ENCODE peak calls at places on chromosomes 11 and 22, in five cellular contexts. K is B cell, J is A549, I is cardiac muscle cell, C is RWPE1. Q is an unnamed sample.

GRCh38 chr22:45456811-45457210 is 43.3 kb downstream of the RIBC2 start:
- DNase-seq in I (no peak), J (no peak), C (no peak), K (no peak), Q (no peak)

GRCh38 chr22:43880743-43881055 is 11.1 kb downstream of the PNPLA5 start:
- DNase-seq in C (no peak), J (no peak), K (no peak), I (no peak), Q (no peak)

GRCh38 chr22:43885319-43885671 is 6.5 kb downstream of the PNPLA5 start:
- DNase-seq in J (no peak), I (no peak), K (no peak), C (no peak), Q (no peak)

GRCh38 chr11:45225961-45226871 is 59.9 kb downstream of the SYT13 start:
- DNase-seq in J (no peak), K (no peak), C (no peak), I (no peak), Q (no peak)

GRCh38 chr11:65473275-65473860 is 25.5 kb upstream of the MALAT1 start:
- DNase-seq in K (no peak), I (no peak), C (no peak), J (no peak), Q (no peak)

GRCh38 chr11:69940246-69940610 is 121.0 kb upstream of the FGF3 start:
- DNase-seq in I (no peak), K (no peak), J (no peak), C (no peak), Q (no peak)

GRCh38 chr22:37154925-37155712 is 5.4 kb upstream of the IL2RB start:
- DNase-seq in C (no peak), J (no peak), K (no peak), I (no peak), Q (no peak)

GRCh38 chr11:123430736-123431356 is 777 bp downstream of the GRAMD1B start:
- DNase-seq in I (peak; percentile 57), K (no peak), C (peak; percentile 7), J (peak; percentile 72), Q (peak; percentile 19)

GRCh38 chr22:45400046-45400445 is 13.4 kb downstream of the SMC1B start:
- DNase-seq in K (no peak), J (no peak), C (no peak), I (no peak), Q (no peak)

GRCh38 chr22:20887375-20887774 is 28.6 kb downstream of the SNAP29 start:
- DNase-seq in C (no peak), I (no peak), K (no peak), J (peak; percentile 6), Q (no peak)

GRCh38 chr11:116199182-116199581 is 573.6 kb downstream of the BUD13 start:
- DNase-seq in J (no peak), C (no peak), K (no peak), I (peak; percentile 37), Q (no peak)

GRCh38 chr22:36206255-36206654 is 4.6 kb upstream of the APOL4 start:
- DNase-seq in C (no peak), I (no peak), J (no peak), K (no peak), Q (no peak)

GRCh38 chr22:22871536-22872278 is 15.9 kb upstream of the IGLL5 start:
- DNase-seq in C (no peak), I (no peak), J (no peak), K (no peak), Q (no peak)

GRCh38 chr11:306645-307371 is 808 bp upstream of the IFITM2 start:
- DNase-seq in C (no peak), J (no peak), I (no peak), K (no peak), Q (no peak)

GRCh38 chr11:34052608-34053160 is 1.2 kb downstream of the CAPRIN1 start:
- DNase-seq in C (peak; percentile 29), I (peak; percentile 33), J (peak; percentile 36), K (peak; percentile 44), Q (no peak)

GRCh38 chr11:47109051-47109791 is 67.5 kb downstream of the ARFGAP2 start:
- DNase-seq in K (no peak), C (no peak), I (no peak), J (no peak), Q (no peak)

GRCh38 chr11:59263225-59263894 is 50.6 kb upstream of the MPEG1 start:
- DNase-seq in K (peak; percentile 41), I (peak; percentile 41), C (no peak), J (no peak), Q (no peak)

GRCh38 chr11:45982656-45983470 is 60.4 kb downstream of the LARGE2 start:
- DNase-seq in I (peak; percentile 54), K (no peak), C (peak; percentile 75), J (peak; percentile 11), Q (no peak)

GRCh38 chr11:2097356-2097997 is 41.7 kb downstream of the IGF2 start:
- DNase-seq in I (peak; percentile 50), J (no peak), C (no peak), K (no peak), Q (peak; percentile 35)

GRCh38 chr11:35166369-35167360 is 27.7 kb downstream of the CD44 start:
- DNase-seq in K (no peak), C (peak; percentile 92), I (no peak), J (peak; percentile 73), Q (no peak)

GRCh38 chr22:23112472-23113012 is 29.2 kb downstream of the RSPH14 start:
- DNase-seq in I (no peak), C (no peak), K (no peak), J (no peak), Q (no peak)

GRCh38 chr11:90288207-90288821 is 65.5 kb upstream of the CHORDC1 start:
- DNase-seq in C (peak; percentile 45), J (peak; percentile 40), K (no peak), I (peak; percentile 48), Q (no peak)

GRCh38 chr22:42949159-42949558 is 65.8 kb downstream of the PACSIN2 start:
- DNase-seq in I (no peak), K (no peak), C (no peak), J (peak; percentile 29), Q (no peak)

GRCh38 chr11:57792060-57792541 is 30.5 kb downstream of the CTNND1 start:
- DNase-seq in I (no peak), C (no peak), J (no peak), K (peak; percentile 78), Q (no peak)

GRCh38 chr22:45540122-45540521 is 37.4 kb downstream of the FBLN1 start:
- DNase-seq in C (no peak), I (no peak), K (no peak), J (no peak), Q (no peak)

GRCh38 chr11:119316017-119316728 is 757 bp downstream of the MCAM start:
- DNase-seq in K (peak; percentile 55), C (no peak), J (no peak), I (peak; percentile 36), Q (no peak)

GRCh38 chr11:95483339-95483738 is 252.3 kb upstream of the SESN3 start:
- DNase-seq in I (no peak), K (no peak), J (no peak), C (no peak), Q (no peak)

GRCh38 chr11:4699697-4700435 is 2.2 kb upstream of the OR51E2 start:
- DNase-seq in I (no peak), K (no peak), J (no peak), C (no peak), Q (no peak)

GRCh38 chr22:20486229-20486628 is 9.4 kb downstream of the KLHL22 start:
- DNase-seq in J (no peak), C (no peak), K (no peak), I (no peak), Q (no peak)

GRCh38 chr22:48491451-48491941 is 1336.2 kb downstream of the BRD1 start:
- DNase-seq in I (no peak), J (peak; percentile 56), C (no peak), K (no peak), Q (no peak)

GRCh38 chr22:23264610-23265388 is 84.5 kb downstream of the BCR start:
- DNase-seq in C (no peak), I (no peak), K (no peak), J (no peak), Q (no peak)

GRCh38 chr11:15179167-15179566 is 64.4 kb downstream of the INSC start:
- DNase-seq in I (no peak), C (no peak), J (no peak), K (no peak), Q (no peak)

GRCh38 chr22:48161354-48161753 is 1398.9 kb downstream of the TBC1D22A start:
- DNase-seq in I (no peak), J (no peak), C (no peak), K (no peak), Q (no peak)

GRCh38 chr11:34432822-34433221 is 5.9 kb upstream of the CAT start:
- DNase-seq in J (no peak), K (no peak), C (no peak), I (no peak), Q (no peak)

GRCh38 chr11:748007-748359 is 719 bp downstream of the TALDO1 start:
- DNase-seq in K (no peak), C (no peak), I (no peak), J (no peak), Q (no peak)

GRCh38 chr11:107834995-107835394 is 23.6 kb downstream of the SLC35F2 start:
- DNase-seq in C (no peak), K (no peak), I (no peak), J (no peak), Q (no peak)
- TF ChIP-seq CTCF in C (no peak), K (no peak), I (no peak), J (no peak), Q (peak; percentile 41)

DNA sequence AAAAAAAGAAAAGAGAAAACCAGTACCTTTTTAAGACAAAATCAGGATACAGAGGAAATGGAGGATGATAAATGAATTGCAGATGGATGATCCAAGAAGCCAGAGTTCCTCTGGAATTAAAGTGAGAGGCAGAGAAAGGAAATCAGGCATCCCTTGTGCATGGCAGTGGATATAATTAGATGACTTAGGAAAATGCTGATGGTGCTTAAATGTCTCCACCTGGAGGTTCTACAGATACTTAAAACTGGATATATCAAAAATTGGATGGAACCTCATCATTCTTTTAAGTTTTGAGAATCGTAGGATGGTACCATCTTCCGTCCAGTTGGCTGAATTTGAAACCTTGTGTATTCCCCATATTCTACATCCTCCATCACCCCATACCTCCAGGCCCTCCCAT is 1040.0 kb downstream of the NTM start:
- DNase-seq in I (no peak), K (no peak), C (no peak), J (no peak), Q (no peak)
- TF ChIP-seq CTCF in I (no peak), K (no peak), C (no peak), J (no peak), Q (no peak)

GRCh38 chr11:27205269-27205668 is 157.7 kb downstream of the CCDC34 start:
- DNase-seq in K (no peak), C (no peak), I (no peak), J (peak; percentile 85), Q (no peak)

GRCh38 chr11:27205779-27206549 is 157.1 kb downstream of the CCDC34 start:
- DNase-seq in I (no peak), K (no peak), C (no peak), J (no peak), Q (no peak)

GRCh38 chr11:27207025-27207650 is 155.9 kb downstream of the CCDC34 start:
- DNase-seq in J (peak; percentile 46), I (no peak), K (no peak), C (no peak), Q (no peak)

GRCh38 chr11:27203077-27203476 is 159.9 kb downstream of the CCDC34 start:
- DNase-seq in J (no peak), I (no peak), C (no peak), K (no peak), Q (no peak)

GRCh38 chr11:27204527-27204926 is 158.5 kb downstream of the CCDC34 start:
- DNase-seq in C (no peak), J (peak; percentile 60), I (no peak), K (no peak), Q (no peak)
- TF ChIP-seq CTCF in C (no peak), J (peak; percentile 65), I (no peak), K (no peak), Q (peak; percentile 40)

GRCh38 chr11:8604078-8604723 is 10.2 kb upstream of the STK33 start:
- DNase-seq in C (peak; percentile 88), I (peak; percentile 64), J (peak; percentile 97), K (peak; percentile 30), Q (peak; percentile 34)
- TF ChIP-seq CTCF in C (peak; percentile 89), I (peak; percentile 84), J (peak; percentile 74), K (peak; percentile 78), Q (peak; percentile 69)

Q was measured in progenitor cell of endocrine pancreas.